ENCODE peak calls at places on chromosomes 11 and 22, in eight cellular contexts. X is endothelial cell of umbilical vein, H is suprapubic skin, W is breast epithelium, T is sigmoid colon, K is stomach, A is esophagus muscularis mucosa, L is prostate gland. M is an unnamed sample. For H3K36me3, the result is how much of the 10 kb centered on the place peaks cover.

GRCh38 chr11:134566311-134566710 is 154.3 kb upstream of the B3GAT1 start:
- DNase-seq in T (no peak), K (no peak), W (no peak), H (no peak), L (no peak), X (no peak), A (peak), M (no peak)

GRCh38 chr11:83566948-83567347 is 280.8 kb upstream of the CCDC90B start:
- DNase-seq in H (no peak), T (no peak), L (no peak), W (no peak), K (no peak), X (no peak), A (no peak), M (no peak)

GRCh38 chr22:19767427-19768380 is 7.1 kb downstream of the TBX1 start:
- DNase-seq in L (no peak), W (no peak), A (no peak), X (no peak), T (peak), H (no peak), K (no peak), M (no peak)

GRCh38 chr11:86571273-86571948 is 101.0 kb downstream of the ME3 start:
- DNase-seq in L (no peak), T (no peak), K (no peak), A (peak), H (no peak), X (peak), W (no peak), M (no peak)

GRCh38 chr11:122981388-122982264 is at the start of gene BSX:
- DNase-seq in X (peak), H (peak), K (peak), L (no peak), A (no peak), T (no peak), W (no peak), M (no peak)

GRCh38 chr11:121389651-121390050 is 62.5 kb upstream of the SORL1 start:
- DNase-seq in A (no peak), X (no peak), K (no peak), H (no peak), T (no peak), W (no peak), L (peak), M (no peak)

GRCh38 chr22:32615874-32616564 is 141.4 kb downstream of the FBXO7 start:
- DNase-seq in H (no peak), A (no peak), X (no peak), K (no peak), L (no peak), T (no peak), W (no peak), M (no peak)

GRCh38 chr11:108873305-108873704 is 208.4 kb downstream of the DDX10 start:
- DNase-seq in T (no peak), X (no peak), W (no peak), A (no peak), K (no peak), H (no peak), L (no peak), M (no peak)

GRCh38 chr11:124301482-124301881 is 12.3 kb downstream of the OR8D1 start:
- DNase-seq in H (no peak), X (peak), T (no peak), L (no peak), W (no peak), K (no peak), A (no peak), M (no peak)

GRCh38 chr11:12502041-12502440 is 124.7 kb downstream of the PARVA start:
- DNase-seq in H (no peak), K (no peak), X (no peak), W (no peak), T (no peak), L (no peak), A (peak), M (no peak)

GRCh38 chr11:33912405-33913361 is 20.8 kb upstream of the LMO2 start:
- DNase-seq in T (no peak), A (no peak), X (no peak), W (no peak), K (no peak), L (no peak), H (no peak), M (no peak)

GRCh38 chr11:13669544-13670488 is 1.3 kb downstream of the FAR1 start:
- DNase-seq in K (no peak), T (no peak), X (no peak), A (no peak), W (no peak), H (no peak), L (no peak), M (no peak)

GRCh38 chr22:44405661-44406060 is 92.4 kb downstream of the RTL6 start:
- DNase-seq in X (no peak), K (no peak), A (no peak), L (no peak), H (peak), T (peak), W (peak), M (no peak)

GRCh38 chr11:109480251-109480650 is 58.3 kb downstream of the C11orf87 start:
- DNase-seq in T (no peak), K (no peak), X (no peak), W (no peak), L (no peak), A (no peak), H (no peak), M (no peak)

GRCh38 chr22:48785792-48786678 is 1041.6 kb downstream of the BRD1 start:
- DNase-seq in L (no peak), K (no peak), A (peak), T (peak), W (no peak), X (no peak), H (no peak), M (peak)

GRCh38 chr22:30574095-30574981 is at the start of gene GAL3ST1:
- DNase-seq in T (no peak), K (peak), W (no peak), X (no peak), L (no peak), A (no peak), H (no peak), M (no peak)

GRCh38 chr11:31687861-31688260 is 123.3 kb downstream of the PAX6 start:
- DNase-seq in X (no peak), L (no peak), W (no peak), K (no peak), A (no peak), T (no peak), H (no peak), M (no peak)

GRCh38 chr11:3228445-3228829 is 3.8 kb downstream of the MRGPRE start:
- DNase-seq in A (no peak), X (no peak), T (no peak), H (no peak), L (no peak), K (no peak), W (no peak), M (peak)

GRCh38 chr22:40714514-40714966 is 35.3 kb downstream of the MCHR1 start:
- DNase-seq in W (no peak), L (no peak), T (no peak), K (no peak), H (no peak), A (no peak), X (peak), M (no peak)

GRCh38 chr11:75773595-75774353 is 5.2 kb downstream of the DGAT2 start:
- DNase-seq in L (no peak), H (no peak), W (no peak), K (no peak), X (no peak), T (peak), A (no peak), M (no peak)

GRCh38 chr11:3056296-3057068 is 741 bp downstream of the CARS1 start:
- DNase-seq in K (peak), T (peak), W (no peak), L (no peak), X (peak), A (no peak), H (no peak), M (no peak)

DNA sequence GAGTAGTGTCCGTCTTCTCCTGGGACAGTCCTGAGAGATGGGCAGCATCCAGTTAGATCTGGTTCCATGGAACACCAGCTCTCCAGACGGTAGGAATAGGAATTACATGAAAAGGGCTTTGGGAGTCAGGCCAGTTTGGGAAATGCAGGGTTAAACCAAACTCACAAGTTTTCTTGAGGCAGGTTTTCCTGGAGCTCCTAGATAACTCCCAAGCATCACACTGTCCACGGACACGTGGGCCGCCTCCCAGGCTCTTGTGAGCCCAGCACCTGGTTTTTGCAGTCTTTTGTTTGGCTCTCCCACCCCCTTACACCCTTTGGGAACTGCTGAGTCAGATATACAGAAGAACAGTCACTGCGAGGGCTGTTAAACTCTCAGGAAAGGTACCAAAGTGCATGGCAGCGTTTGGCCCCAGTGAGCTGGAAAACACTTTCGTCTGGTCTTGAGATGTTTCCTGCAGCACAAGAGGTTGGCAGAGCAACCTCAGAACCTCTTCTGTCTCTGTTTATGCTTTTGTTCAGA is 90.0 kb downstream of the BCR start:
- DNase-seq in K (no peak), A (no peak), T (no peak), W (no peak), H (no peak), L (no peak), X (no peak), M (no peak)
- H3K36me3 ChIP-seq in K (half or more), A (under half), T (under half), W (under half), H (half or more), L (under half), X (under half), M (under half)

GRCh38 chr11:8694137-8694536 is 11.5 kb downstream of the RPL27A start:
- DNase-seq in X (no peak), K (no peak), H (peak), T (no peak), W (no peak), A (no peak), L (no peak), M (no peak)

GRCh38 chr11:8692417-8692816 is 9.8 kb downstream of the RPL27A start:
- DNase-seq in K (no peak), H (peak), W (no peak), L (no peak), T (no peak), X (no peak), A (no peak), M (no peak)

GRCh38 chr11:8693555-8693954 is 11.0 kb downstream of the RPL27A start:
- DNase-seq in K (no peak), A (no peak), L (no peak), X (no peak), H (peak), W (no peak), T (peak), M (no peak)

GRCh38 chr11:8691601-8692000 is 9.0 kb downstream of the RPL27A start:
- DNase-seq in T (no peak), K (no peak), X (no peak), A (no peak), H (peak), L (no peak), W (no peak), M (no peak)

DNA sequence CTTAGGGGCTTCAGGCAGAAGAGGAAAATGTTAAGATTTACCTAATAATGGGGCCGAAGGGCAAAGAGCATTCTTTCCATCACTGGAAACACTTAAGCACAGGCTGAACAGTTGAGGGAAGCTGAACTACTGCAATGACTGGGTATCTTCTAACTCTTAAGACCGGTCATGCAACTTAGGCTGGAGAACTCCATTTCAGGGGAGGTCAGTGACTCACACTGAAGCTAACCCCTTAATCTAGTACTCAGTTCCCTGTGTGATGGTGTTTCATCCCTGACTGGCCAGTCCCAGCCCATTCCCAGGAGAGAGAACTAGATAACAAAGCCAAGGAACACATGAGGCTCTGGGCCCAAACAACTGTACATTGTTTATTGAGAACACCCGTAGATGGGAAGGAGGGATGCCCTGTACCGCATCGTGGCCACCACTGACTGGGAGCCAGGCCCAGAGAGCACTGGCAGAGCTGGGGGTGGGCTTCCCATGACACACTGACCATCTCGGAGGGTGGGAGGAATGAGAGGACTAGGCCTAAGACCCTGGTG is 10.5 kb downstream of the RPL27A start:
- DNase-seq in A (no peak), T (no peak), L (no peak), H (peak), W (no peak), X (no peak), K (no peak), M (no peak)
- TF ChIP-seq POLR2AphosphoS5 in A (no peak), T (no peak), L (no peak), H (no peak), W (no peak), X (no peak), K (no peak), M (no peak)

DNA sequence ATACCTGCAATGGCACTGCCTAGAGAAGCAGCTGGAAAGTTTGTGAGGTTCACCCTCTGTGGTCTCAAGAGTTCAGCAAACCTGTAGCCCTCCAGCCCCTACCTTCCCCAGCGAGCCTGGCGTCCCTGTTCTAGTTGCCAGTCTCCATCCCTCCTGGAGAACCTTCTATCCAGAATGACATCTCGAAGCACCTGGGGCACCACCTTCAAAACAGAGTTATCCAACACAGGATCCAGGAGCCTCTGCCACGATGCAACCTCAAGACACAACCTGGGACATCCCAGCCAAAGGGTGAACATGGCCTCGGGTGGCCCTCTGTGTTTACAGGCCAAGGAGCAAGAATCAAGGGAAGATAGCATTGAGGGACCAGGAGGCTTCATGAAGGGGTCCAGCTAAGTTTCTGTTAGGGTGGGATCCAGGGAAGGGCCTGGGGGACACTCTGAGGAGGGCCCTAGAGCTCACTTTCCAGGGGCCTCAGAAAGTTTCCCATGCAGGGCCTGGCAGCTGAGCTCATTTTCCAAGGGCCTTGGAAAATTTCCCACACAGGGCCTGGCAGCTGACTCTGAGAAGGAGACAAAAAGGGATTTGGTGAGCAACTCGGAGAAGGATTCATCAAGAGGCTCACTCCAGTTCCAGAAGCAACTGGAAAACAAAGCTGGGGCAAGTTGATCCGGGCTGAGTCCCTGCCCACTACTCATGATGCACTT is 36.9 kb upstream of the SYT13 start:
- DNase-seq in K (no peak), W (no peak), H (no peak), L (no peak), T (peak), A (peak), X (no peak), M (peak)
- H3K36me3 ChIP-seq in K (under half), W (under half), H (under half), L (under half), T (under half), A (under half), X (under half), M (under half)

GRCh38 chr11:63870351-63871197 is 31.7 kb downstream of the MARK2 start:
- DNase-seq in W (no peak), L (no peak), X (no peak), K (no peak), H (no peak), A (no peak), T (no peak), M (no peak)

GRCh38 chr11:63874511-63874910 is 35.6 kb downstream of the MARK2 start:
- DNase-seq in T (no peak), A (no peak), K (peak), H (no peak), W (no peak), L (peak), X (no peak), M (no peak)

GRCh38 chr11:63873381-63873780 is 34.5 kb downstream of the MARK2 start:
- DNase-seq in A (no peak), K (no peak), H (no peak), X (no peak), T (no peak), L (no peak), W (no peak), M (no peak)

GRCh38 chr11:63872833-63873201 is 33.9 kb downstream of the MARK2 start:
- DNase-seq in L (peak), W (no peak), X (no peak), K (no peak), T (no peak), A (no peak), H (no peak), M (no peak)

GRCh38 chr11:63871962-63872832 is 33.3 kb downstream of the MARK2 start:
- DNase-seq in W (peak), H (peak), X (peak), A (peak), L (peak), T (peak), K (peak), M (peak)
- TF ChIP-seq POLR2AphosphoS5 in W (peak), H (peak), X (peak), A (peak), L (peak), T (no peak), K (peak), M (peak)

GRCh38 chr11:898540-899190 is 11.9 kb downstream of the CHID1 start:
- DNase-seq in L (no peak), K (no peak), H (no peak), X (peak), W (no peak), A (no peak), T (no peak), M (no peak)

GRCh38 chr11:895331-896223 is 15.0 kb downstream of the CHID1 start:
- DNase-seq in L (no peak), A (no peak), X (no peak), W (no peak), H (no peak), T (no peak), K (no peak), M (no peak)

GRCh38 chr11:898160-898517 is 12.5 kb downstream of the CHID1 start:
- DNase-seq in H (no peak), A (no peak), K (no peak), T (no peak), W (no peak), X (peak), L (no peak), M (no peak)

GRCh38 chr11:899724-900123 is 10.9 kb downstream of the CHID1 start:
- DNase-seq in L (no peak), A (no peak), K (no peak), T (no peak), W (no peak), H (no peak), X (no peak), M (no peak)

DNA sequence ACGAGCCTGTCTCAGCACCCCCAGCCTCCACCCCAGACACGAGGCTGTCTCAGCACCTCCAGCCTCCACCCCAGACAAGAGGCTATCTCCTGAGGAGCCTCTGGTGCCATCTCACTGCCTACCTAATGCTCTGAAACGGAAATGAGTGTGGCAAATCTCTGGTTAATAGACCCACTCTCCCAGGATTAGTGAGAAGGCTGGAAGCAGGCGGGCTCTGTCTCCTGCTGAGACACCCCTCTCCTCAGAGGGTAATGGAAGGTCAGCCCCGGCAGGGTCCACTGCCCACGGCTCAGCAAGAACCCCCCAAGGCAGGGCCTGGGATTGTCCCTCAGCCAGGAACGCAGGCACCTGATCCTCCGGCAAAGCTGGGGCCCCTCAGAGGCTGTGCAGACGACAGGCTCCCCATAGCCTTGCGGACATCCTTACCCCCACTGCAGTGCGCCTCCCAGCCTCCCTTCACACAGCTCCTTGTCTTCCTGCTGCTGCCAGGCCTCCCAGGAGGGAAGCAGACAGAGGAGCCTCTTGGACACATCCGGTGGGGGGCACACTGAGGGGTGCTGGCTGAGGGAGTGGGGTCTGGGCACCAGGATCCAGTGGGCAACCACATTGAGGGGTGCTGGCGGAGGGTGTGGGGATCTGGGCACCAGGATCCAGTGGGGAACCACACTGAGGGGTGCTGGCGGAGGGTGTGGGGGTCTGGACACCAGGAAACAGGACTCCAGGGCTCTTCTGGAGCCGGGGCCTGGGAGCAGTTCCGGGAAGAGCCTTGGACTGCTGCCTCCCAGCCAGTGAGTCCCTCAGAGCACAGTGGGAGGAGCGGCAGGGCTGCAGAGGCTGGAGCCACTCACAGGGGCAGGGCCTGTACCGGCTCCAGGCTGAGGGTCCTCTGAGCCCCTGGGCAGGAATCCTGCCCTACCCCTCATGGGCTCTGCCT is 13.1 kb downstream of the CHID1 start:
- DNase-seq in L (no peak), K (no peak), W (no peak), A (no peak), T (no peak), H (no peak), X (no peak), M (no peak)
- H3K36me3 ChIP-seq in L (under half), K (half or more), W (under half), A (under half), T (under half), H (half or more), X (under half), M (under half)

GRCh38 chr22:42581762-42582716 is 28.3 kb downstream of the SERHL2 start:
- DNase-seq in K (peak), A (peak), L (peak), W (peak), T (peak), H (peak), X (peak), M (no peak)
- TF ChIP-seq POLR2AphosphoS5 in K (peak), A (peak), L (peak), W (peak), T (peak), H (no peak), X (peak), M (peak)

DNA sequence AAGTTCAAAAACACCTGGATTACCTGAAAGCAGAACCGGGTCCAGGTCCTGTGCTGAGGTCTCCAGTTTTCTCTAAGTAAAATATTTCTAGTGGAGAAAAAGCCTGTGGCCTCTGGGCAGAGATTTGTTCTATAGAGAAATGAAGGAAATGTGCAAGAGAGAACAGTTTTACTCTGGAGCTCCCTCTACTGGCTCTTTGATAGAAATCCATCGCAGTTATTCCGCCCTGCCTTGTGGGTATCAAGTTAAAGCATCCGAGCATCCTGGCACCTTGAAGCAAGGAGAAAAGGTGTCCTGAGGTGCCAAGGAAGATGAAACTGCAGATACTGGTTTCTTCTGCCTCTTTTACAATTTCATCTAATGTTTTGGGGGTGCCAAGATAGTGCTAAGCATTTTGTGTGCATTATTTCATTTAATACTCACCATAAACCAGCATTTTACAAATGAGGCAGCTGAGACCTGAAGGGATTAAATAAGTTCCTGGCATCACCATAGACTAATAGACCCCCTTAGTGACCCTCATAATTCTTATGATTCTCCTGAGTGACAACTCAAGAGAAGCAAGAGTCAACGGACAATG is 113.1 kb upstream of the HSD17B12 start:
- DNase-seq in L (no peak), W (no peak), X (peak), T (no peak), K (no peak), A (no peak), H (no peak), M (no peak)
- H3K36me3 ChIP-seq in L (under half), W (under half), X (under half), T (under half), K (under half), A (under half), H (under half), M (under half)

M was measured in vagina.